ENCODE peak calls at places on chromosomes 3 and 15, in eight cellular contexts. A, Z, X, S, M, L, F and B are unnamed samples.
A peak's percentile ranks its signal among the peaks of the same experiment; 100 is the strongest.

GRCh38 chr3:45884368-45885201 is 1.8 kb upstream of the CCR9 start:
- DNase-seq in A (no peak), Z (no peak), X (no peak), S (no peak), M (no peak), L (no peak), F (no peak), B (no peak)

GRCh38 chr15:60385620-60386552 is 11.9 kb downstream of the ANXA2 start:
- DNase-seq in A (no peak), Z (no peak), X (no peak), S (no peak), M (no peak), L (no peak), F (no peak), B (no peak)

GRCh38 chr3:8842293-8842692 is 72.9 kb upstream of the OXTR start:
- DNase-seq in A (no peak), Z (no peak), X (no peak), S (no peak), M (no peak), L (no peak), F (no peak), B (no peak)

GRCh38 chr15:88656760-88657221 is 18.0 kb downstream of the ISG20 start:
- DNase-seq in A (no peak), Z (no peak), X (no peak), S (no peak), M (peak; percentile 35), L (no peak), F (no peak), B (no peak)

GRCh38 chr3:78659386-78659987 is 1108.3 kb downstream of the ROBO1 start:
- DNase-seq in A (peak; percentile 5), Z (peak; percentile 28), X (no peak), S (no peak), M (no peak), L (peak; percentile 27), F (no peak), B (no peak)

GRCh38 chr3:177545964-177546363 is 348.7 kb upstream of the TBL1XR1 start:
- DNase-seq in A (no peak), Z (no peak), X (no peak), S (no peak), M (no peak), L (no peak), F (no peak), B (no peak)

GRCh38 chr3:152943645-152944044 is 108.7 kb downstream of the P2RY1 start:
- DNase-seq in A (peak; percentile 54), Z (no peak), X (no peak), S (no peak), M (no peak), L (peak; percentile 13), F (no peak), B (no peak)

GRCh38 chr3:194623449-194624290 is 9.5 kb downstream of the TMEM44 start:
- DNase-seq in A (no peak), Z (no peak), X (no peak), S (no peak), M (no peak), L (no peak), F (no peak), B (no peak)

GRCh38 chr3:142259359-142259758 is 34.0 kb upstream of the GK5 start:
- DNase-seq in A (no peak), Z (no peak), X (no peak), S (no peak), M (no peak), L (no peak), F (no peak), B (no peak)

GRCh38 chr3:32384938-32385337 is 6.7 kb upstream of the CMTM7 start:
- DNase-seq in A (no peak), Z (peak; percentile 69), X (no peak), S (no peak), M (no peak), L (no peak), F (no peak), B (no peak)

GRCh38 chr3:110791971-110792370 is 279.6 kb upstream of the NECTIN3 start:
- DNase-seq in A (no peak), Z (no peak), X (no peak), S (no peak), M (no peak), L (no peak), F (no peak), B (no peak)

GRCh38 chr3:112649478-112649735 is 8.5 kb upstream of the CCDC80 start:
- DNase-seq in A (no peak), Z (no peak), X (no peak), S (no peak), M (no peak), L (peak; percentile 75), F (no peak), B (no peak)

GRCh38 chr3:107431298-107432012 is 54.2 kb downstream of the CCDC54 start:
- DNase-seq in A (peak; percentile 67), Z (peak; percentile 79), X (peak; percentile 43), S (peak; percentile 33), M (peak; percentile 23), L (peak; percentile 84), F (peak; percentile 45), B (peak; percentile 82)

GRCh38 chr3:132637590-132637989 is 22.0 kb downstream of the ACAD11 start:
- DNase-seq in A (peak; percentile 68), Z (no peak), X (no peak), S (no peak), M (no peak), L (peak; percentile 64), F (no peak), B (no peak)